ENCODE peak calls at places on chromosomes 6 and 20, in six cellular contexts. S is heart left ventricle; G is neural progenitor cell; Q is uterus; B is CD8-positive, alpha-beta T cell; M is transverse colon. D is an unnamed sample.

GRCh38 chr20:32052792-32053362 is 835 bp downstream of the HCK start:
- DNase-seq in G (peak; percentile 42), M (peak; percentile 55), B (no peak), S (peak; percentile 55), Q (no peak), D (peak; percentile 58)

GRCh38 chr6:41247882-41248707 is 19.9 kb downstream of the TREML4 start:
- DNase-seq in S (no peak), Q (no peak), M (no peak), G (no peak), B (no peak), D (no peak)

GRCh38 chr20:41862476-41862875 is 244.3 kb upstream of the CHD6 start:
- DNase-seq in B (no peak), Q (no peak), M (no peak), G (no peak), S (no peak), D (no peak)

GRCh38 chr6:169162968-169163903 is 90.4 kb downstream of the THBS2 start:
- DNase-seq in S (no peak), B (no peak), M (no peak), G (no peak), Q (no peak), D (peak; percentile 61)

GRCh38 chr6:11161031-11161966 is 49.8 kb upstream of the ERVFRD-1 start:
- DNase-seq in G (no peak), S (no peak), Q (no peak), M (no peak), B (no peak), D (no peak)

GRCh38 chr20:9348746-9349145 is 165.6 kb upstream of the LAMP5 start:
- DNase-seq in S (no peak), G (no peak), M (no peak), B (no peak), Q (no peak), D (no peak)

GRCh38 chr6:157329829-157330228 is 6.5 kb upstream of the TMEM242 start:
- DNase-seq in Q (no peak), M (no peak), G (no peak), S (no peak), B (no peak), D (no peak)

GRCh38 chr6:148147431-148147830 is 195.2 kb upstream of the SASH1 start:
- DNase-seq in M (no peak), B (no peak), Q (no peak), G (no peak), S (no peak), D (no peak)

GRCh38 chr6:41602864-41603608 is 35.2 kb upstream of the MDFI start:
- DNase-seq in M (peak; percentile 84), S (peak; percentile 84), Q (peak; percentile 75), G (peak; percentile 92), B (peak; percentile 45), D (peak; percentile 84)

GRCh38 chr6:113893866-113894265 is 36.7 kb downstream of the MARCKS start:
- DNase-seq in S (no peak), B (no peak), G (no peak), Q (no peak), M (no peak), D (no peak)

GRCh38 chr20:3543901-3544507 is 73.2 kb downstream of the ATRN start:
- DNase-seq in M (no peak), S (no peak), G (no peak), Q (no peak), B (no peak), D (no peak)

GRCh38 chr20:33640287-33640686 is 21.8 kb upstream of the C20orf144 start:
- DNase-seq in M (no peak), B (no peak), S (no peak), Q (no peak), G (no peak), D (no peak)

GRCh38 chr6:105042648-105043047 is 85.7 kb downstream of the LIN28B start:
- DNase-seq in B (no peak), M (no peak), S (no peak), G (no peak), Q (no peak), D (no peak)

GRCh38 chr6:143279385-143279784 is 171.1 kb downstream of the ADAT2 start:
- DNase-seq in S (no peak), G (peak; percentile 25), B (no peak), M (peak; percentile 14), Q (no peak), D (no peak)

GRCh38 chr6:109713097-109713496 is 22.0 kb downstream of the FIG4 start:
- DNase-seq in S (no peak), G (no peak), Q (no peak), B (no peak), M (no peak), D (peak; percentile 47)

GRCh38 chr20:53445276-53445675 is 148.4 kb downstream of the ZNF217 start:
- DNase-seq in B (no peak), G (no peak), S (no peak), Q (no peak), M (no peak), D (no peak)

GRCh38 chr20:53448875-53449274 is 144.8 kb downstream of the ZNF217 start:
- DNase-seq in M (no peak), Q (no peak), G (no peak), B (no peak), S (no peak), D (no peak)

GRCh38 chr20:53447271-53447670 is 146.4 kb downstream of the ZNF217 start:
- DNase-seq in S (no peak), G (no peak), B (no peak), M (no peak), Q (no peak), D (no peak)

GRCh38 chr20:53448426-53448825 is 145.2 kb downstream of the ZNF217 start:
- DNase-seq in G (no peak), S (no peak), M (no peak), B (no peak), Q (no peak), D (no peak)

DNA sequence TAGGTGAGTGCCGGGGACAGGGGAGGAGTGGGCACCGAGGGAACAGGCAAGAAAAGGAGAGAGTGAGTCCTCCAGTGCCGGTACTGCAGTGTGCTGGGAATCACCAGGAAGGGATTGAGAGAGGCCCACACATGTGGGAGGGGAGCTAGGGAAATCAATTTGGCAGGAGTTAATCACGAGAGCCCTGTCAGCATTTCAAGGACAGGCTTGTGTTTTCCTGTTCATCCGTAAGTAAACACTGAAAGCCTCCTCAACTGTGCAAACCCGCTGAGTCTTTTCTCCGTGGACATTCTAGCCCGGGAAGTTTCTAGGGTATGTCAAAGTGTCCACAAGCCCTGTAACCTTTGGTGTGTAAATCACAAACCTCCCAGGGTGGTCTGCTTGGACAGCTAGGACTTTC is 149.3 kb downstream of the ZNF217 start:
- DNase-seq in Q (peak; percentile 21), B (no peak), S (no peak), G (peak; percentile 70), M (no peak), D (no peak)
- H3K27ac ChIP-seq in Q (peak overlapping the region; percentile 28), B (no peak overlapping the region), S (no peak overlapping the region), G (peak overlapping the region; percentile 65), M (no peak overlapping the region), D (no peak overlapping the region)

GRCh38 chr6:44456966-44457292 is 69.4 kb downstream of the CDC5L start:
- DNase-seq in Q (no peak), G (no peak), M (no peak), S (no peak), B (no peak), D (no peak)
- H3K4me3 ChIP-seq in Q (no peak overlapping the region), G (no peak overlapping the region), M (peak overlapping the region; percentile 31), S (no peak overlapping the region), B (no peak overlapping the region), D (no peak overlapping the region)

GRCh38 chr20:58021481-58021880 is 207.0 kb downstream of the ANKRD60 start:
- DNase-seq in M (no peak), B (no peak), G (no peak), Q (peak; percentile 57), S (peak; percentile 71), D (peak; percentile 78)

GRCh38 chr20:58022711-58023110 is 205.7 kb downstream of the ANKRD60 start:
- DNase-seq in Q (no peak), B (no peak), M (no peak), S (no peak), G (no peak), D (no peak)

GRCh38 chr20:58019850-58020625 is 208.4 kb downstream of the ANKRD60 start:
- DNase-seq in M (no peak), G (no peak), S (no peak), Q (no peak), B (no peak), D (no peak)

GRCh38 chr20:58019027-58019849 is 209.2 kb downstream of the ANKRD60 start:
- DNase-seq in B (no peak), G (no peak), S (no peak), M (no peak), Q (no peak), D (no peak)

DNA sequence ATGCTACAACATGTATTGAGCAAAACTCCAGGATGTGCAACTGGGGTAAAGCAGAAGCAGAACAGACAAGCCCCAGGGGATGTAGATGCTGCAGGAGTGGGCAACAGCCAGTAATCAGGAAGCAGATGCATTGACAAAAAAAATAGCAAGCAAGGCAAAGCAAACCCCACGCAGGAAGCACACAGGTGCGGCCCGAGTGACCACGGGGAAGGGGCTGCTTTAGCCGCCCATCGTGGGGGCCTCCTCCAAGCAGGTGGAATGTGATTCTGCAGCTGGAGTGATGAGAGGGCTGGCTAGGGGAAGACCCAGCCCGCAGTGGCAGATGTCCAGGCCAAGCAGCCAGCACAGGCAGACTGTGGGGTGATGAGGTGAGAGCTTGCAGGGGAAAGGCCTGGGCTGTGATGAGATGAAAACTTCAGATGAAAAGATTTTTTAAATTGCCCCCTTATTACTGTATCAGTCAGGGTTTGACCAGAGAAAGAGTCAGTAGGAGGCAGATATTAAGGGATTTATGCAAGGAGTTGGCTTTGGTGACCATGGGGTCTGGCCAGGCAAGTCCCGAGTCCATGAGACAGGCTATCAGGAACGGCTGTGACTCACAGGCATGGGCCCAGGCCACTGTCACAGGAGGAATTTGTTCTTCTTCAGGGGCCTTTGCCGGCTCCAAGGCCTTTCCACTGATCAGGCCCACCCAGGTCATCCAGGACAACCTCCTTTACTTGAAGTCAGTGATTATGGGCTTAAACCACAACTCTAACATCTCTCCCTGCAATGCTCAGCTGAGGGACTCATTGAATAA is 207.6 kb downstream of the ANKRD60 start:
- DNase-seq in S (no peak), Q (no peak), M (no peak), G (no peak), B (no peak), D (no peak)
- H3K4me1 ChIP-seq in S (peaks cover 33% of the 10 kb centered on the region), Q (peaks cover 5% of the 10 kb centered on the region), M (no peaks in the 10 kb centered on the region), G (no peaks in the 10 kb centered on the region), B (no peaks in the 10 kb centered on the region), D (peaks cover 11% of the 10 kb centered on the region)

GRCh38 chr6:53377289-53377688 is 28.5 kb upstream of the ELOVL5 start:
- DNase-seq in B (no peak), S (no peak), Q (no peak), M (no peak), G (no peak), D (no peak)

GRCh38 chr6:53378208-53378607 is 29.5 kb upstream of the ELOVL5 start:
- DNase-seq in G (no peak), Q (no peak), B (no peak), S (no peak), M (no peak), D (no peak)

GRCh38 chr6:53376661-53377226 is 28.0 kb upstream of the ELOVL5 start:
- DNase-seq in Q (no peak), M (no peak), G (no peak), S (no peak), B (no peak), D (no peak)

GRCh38 chr6:53377793-53378192 is 29.0 kb upstream of the ELOVL5 start:
- DNase-seq in Q (no peak), M (no peak), S (no peak), B (no peak), G (no peak), D (no peak)

GRCh38 chr6:53382421-53382820 is 33.7 kb upstream of the ELOVL5 start:
- DNase-seq in S (no peak), Q (no peak), M (no peak), G (no peak), B (no peak), D (no peak)
- H3K27ac ChIP-seq in S (no peak overlapping the region), Q (no peak overlapping the region), M (no peak overlapping the region), G (no peak overlapping the region), B (no peak overlapping the region), D (no peak overlapping the region)